ENCODE peak calls at places on chromosomes 4 and X, in five cellular contexts. G is epithelial cell of prostate; W is COR-L47; U is RWPE1; Z is CD8-positive, alpha-beta memory T cell. F is an unnamed sample.

GRCh38 chr4:160772668-160773067 is 1391.1 kb downstream of the FSTL5 start:
- DNase-seq in G (no peak), W (no peak), U (no peak), Z (no peak), F (no peak)

GRCh38 chr4:46211406-46211805 is 87.6 kb upstream of the GABRG1 start:
- DNase-seq in G (no peak), W (no peak), U (no peak), Z (no peak), F (no peak)

GRCh38 chrX:25941087-25941486 is 197.1 kb upstream of the MAGEB18 start:
- DNase-seq in G (peak), W (no peak), U (peak), Z (no peak), F (no peak)

GRCh38 chr4:15961778-15962510 is 1.0 kb downstream of the FGFBP2 start:
- DNase-seq in G (no peak), W (no peak), U (no peak), Z (peak), F (no peak)

GRCh38 chr4:8278421-8279287 is 9.1 kb downstream of the HTRA3 start:
- DNase-seq in G (no peak), W (no peak), U (peak), Z (no peak), F (no peak)

GRCh38 chr4:151700566-151701316 is 60.1 kb downstream of the GATB start:
- DNase-seq in G (no peak), W (no peak), U (no peak), Z (no peak), F (no peak)

GRCh38 chrX:115906881-115907280 is 263.7 kb upstream of the AGTR2 start:
- DNase-seq in G (no peak), W (no peak), U (no peak), Z (no peak), F (no peak)

GRCh38 chr4:2689114-2689513 is 67.0 kb downstream of the TNIP2 start:
- DNase-seq in G (no peak), W (no peak), U (no peak), Z (no peak), F (no peak)

GRCh38 chr4:147354271-147354670 is 126.6 kb upstream of the EDNRA start:
- DNase-seq in G (no peak), W (no peak), U (no peak), Z (no peak), F (no peak)

GRCh38 chr4:3489451-3489962 is 26.4 kb downstream of the DOK7 start:
- DNase-seq in G (no peak), W (no peak), U (no peak), Z (no peak), F (no peak)

GRCh38 chr4:73069338-73070071 is at the start of gene COX18:
- DNase-seq in G (peak), W (peak), U (peak), Z (peak), F (peak)

GRCh38 chr4:64617813-64618212 is 208.6 kb upstream of the TECRL start:
- DNase-seq in G (no peak), W (peak), U (peak), Z (no peak), F (no peak)

GRCh38 chr4:147723316-147723715 is 8.6 kb upstream of the ARHGAP10 start:
- DNase-seq in G (no peak), W (no peak), U (no peak), Z (no peak), F (no peak)

GRCh38 chrX:68234171-68234910 is 199.0 kb downstream of the OPHN1 start:
- DNase-seq in G (no peak), W (no peak), U (no peak), Z (no peak), F (no peak)

GRCh38 chr4:1192493-1193205 is 20.3 kb upstream of the SPON2 start:
- DNase-seq in G (no peak), W (no peak), U (no peak), Z (no peak), F (no peak)

GRCh38 chrX:38000706-38001105 is 5.6 kb upstream of the SYTL5 start:
- DNase-seq in G (no peak), W (no peak), U (no peak), Z (no peak), F (no peak)

GRCh38 chrX:44915361-44915868 is 42.4 kb downstream of the KDM6A start:
- DNase-seq in G (no peak), W (no peak), U (no peak), Z (no peak), F (no peak)

GRCh38 chr4:83996254-83996653 is 460.3 kb downstream of the GPAT3 start:
- DNase-seq in G (no peak), W (no peak), U (no peak), Z (no peak), F (no peak)

GRCh38 chr4:79178770-79179169 is 147.1 kb downstream of the NAA11 start:
- DNase-seq in G (no peak), W (no peak), U (no peak), Z (no peak), F (no peak)

GRCh38 chr4:40003986-40004385 is 26.3 kb upstream of the PDS5A start:
- DNase-seq in G (no peak), W (no peak), U (no peak), Z (no peak), F (no peak)

GRCh38 chr4:54063224-54063623 is 1.2 kb downstream of the CHIC2 start:
- DNase-seq in G (no peak), W (no peak), U (no peak), Z (no peak), F (no peak)

GRCh38 chrX:42714981-42715688 is 62.8 kb downstream of the PPP1R2C start:
- DNase-seq in G (no peak), W (no peak), U (peak), Z (no peak), F (peak)

GRCh38 chr4:2924286-2924685 is 38.9 kb downstream of the NOP14 start:
- DNase-seq in G (no peak), W (no peak), U (no peak), Z (no peak), F (no peak)

GRCh38 chrX:1751781-1752180 is 136.9 kb downstream of the ASMT start:
- DNase-seq in G (no peak), W (no peak), U (no peak), Z (no peak), F (no peak)

GRCh38 chrX:6661731-6662130 is 126.8 kb upstream of the VCX3A start:
- DNase-seq in G (no peak), W (no peak), U (no peak), Z (no peak), F (no peak)

F was measured in naive thymus-derived CD8-positive, alpha-beta T cell.